ENCODE peak calls at places on chromosomes 5 and 9, in six cellular contexts. D, X, E, Y, B and J are unnamed samples.

GRCh38 chr9:115006660-115007059 is 76.3 kb upstream of the TNFSF8 start:
- DNase-seq in Y (peak; percentile 51), B (no peak), D (no peak), E (no peak), X (no peak), J (no peak)

GRCh38 chr5:56211298-56211865 is 21.7 kb downstream of the ANKRD55 start:
- DNase-seq in X (peak; percentile 55), B (no peak), E (no peak), Y (peak; percentile 33), D (no peak), J (peak; percentile 96)

GRCh38 chr9:136249881-136250559 is 4.4 kb upstream of the QSOX2 start:
- DNase-seq in E (no peak), B (no peak), X (no peak), Y (no peak), D (no peak), J (no peak)

GRCh38 chr9:137021574-137021978 is 6.5 kb downstream of the ABCA2 start:
- DNase-seq in X (no peak), Y (no peak), B (no peak), D (no peak), E (no peak), J (no peak)

GRCh38 chr5:159212667-159213462 is 3.5 kb upstream of the RNF145 start:
- DNase-seq in D (no peak), Y (no peak), X (no peak), B (no peak), E (no peak), J (no peak)

GRCh38 chr9:132945186-132946130 is 1.0 kb upstream of the TSC1 start:
- DNase-seq in B (no peak), E (no peak), D (no peak), X (no peak), Y (no peak), J (no peak)

GRCh38 chr9:126504086-126504976 is 109.4 kb upstream of the LMX1B start:
- DNase-seq in E (no peak), Y (no peak), X (no peak), B (no peak), D (no peak), J (no peak)

GRCh38 chr9:86907346-86907745 is 40.0 kb downstream of the GAS1 start:
- DNase-seq in Y (no peak), D (no peak), X (no peak), E (no peak), B (no peak), J (no peak)

GRCh38 chr5:142881076-142881466 is 110.9 kb downstream of the ARHGAP26 start:
- DNase-seq in X (peak; percentile 51), D (no peak), E (no peak), B (no peak), Y (no peak), J (no peak)

GRCh38 chr5:113044776-113045175 is 68.2 kb downstream of the DCP2 start:
- DNase-seq in Y (no peak), E (no peak), D (no peak), B (no peak), X (no peak), J (no peak)

GRCh38 chr5:41270423-41271251 is 57.3 kb upstream of the C6 start:
- DNase-seq in Y (no peak), D (peak; percentile 35), X (no peak), B (no peak), E (no peak), J (peak; percentile 18)

GRCh38 chr9:136570916-136571315 is 25.1 kb upstream of the NOTCH1 start:
- DNase-seq in E (peak; percentile 38), Y (no peak), B (no peak), X (no peak), D (no peak), J (no peak)

GRCh38 chr9:99778308-99778707 is 43.4 kb upstream of the NR4A3 start:
- DNase-seq in X (no peak), B (no peak), Y (peak; percentile 48), D (no peak), E (no peak), J (peak; percentile 33)

GRCh38 chr9:15572200-15572599 is 19.4 kb downstream of the CCDC171 start:
- DNase-seq in B (no peak), X (no peak), D (no peak), E (no peak), Y (no peak), J (no peak)

GRCh38 chr5:11815481-11815880 is 88.8 kb downstream of the CTNND2 start:
- DNase-seq in X (no peak), Y (no peak), B (no peak), E (no peak), D (no peak), J (no peak)

GRCh38 chr9:89454498-89455355 is 43.2 kb downstream of the SEMA4D start:
- DNase-seq in D (no peak), Y (no peak), X (no peak), B (no peak), E (no peak), J (no peak)

GRCh38 chr5:531749-532315 is 7.6 kb upstream of the SLC9A3 start:
- DNase-seq in E (peak; percentile 18), D (no peak), X (no peak), Y (no peak), B (no peak), J (no peak)

GRCh38 chr5:6202615-6203365 is 175.6 kb downstream of the MED10 start:
- DNase-seq in Y (no peak), B (no peak), E (no peak), D (peak; percentile 14), X (no peak), J (no peak)

GRCh38 chr9:124673063-124673462 is 98.0 kb downstream of the NR6A1 start:
- DNase-seq in E (no peak), D (no peak), X (no peak), Y (no peak), B (no peak), J (no peak)
- TF ChIP-seq CTCF in E (no peak), D (no peak), X (no peak), Y (no peak), B (no peak), J (no peak)

GRCh38 chr5:24364711-24365110 is 280.1 kb downstream of the CDH10 start:
- DNase-seq in B (no peak), Y (no peak), E (no peak), X (no peak), D (no peak), J (no peak)

GRCh38 chr5:24365406-24365805 is 279.4 kb downstream of the CDH10 start:
- DNase-seq in E (no peak), X (no peak), Y (no peak), D (no peak), B (no peak), J (no peak)

GRCh38 chr5:24363789-24364534 is 280.8 kb downstream of the CDH10 start:
- DNase-seq in D (no peak), E (no peak), Y (peak; percentile 15), B (no peak), X (no peak), J (no peak)

GRCh38 chr5:24367211-24367610 is 277.6 kb downstream of the CDH10 start:
- DNase-seq in X (no peak), D (no peak), B (no peak), Y (no peak), E (no peak), J (peak; percentile 61)

GRCh38 chr5:24368121-24368520 is 276.7 kb downstream of the CDH10 start:
- DNase-seq in Y (no peak), X (no peak), B (no peak), D (no peak), E (no peak), J (no peak)
- TF ChIP-seq CTCF in Y (no peak), X (no peak), B (no peak), D (peak; percentile 20), E (no peak), J (peak; percentile 22)

GRCh38 chr5:139188558-139189270 is 9.5 kb downstream of the SIL1 start:
- DNase-seq in X (no peak), B (no peak), E (no peak), D (no peak), Y (no peak), J (no peak)

GRCh38 chr5:139194486-139194885 is 3.7 kb downstream of the SIL1 start:
- DNase-seq in Y (no peak), D (no peak), X (no peak), B (no peak), E (no peak), J (no peak)

GRCh38 chr5:139197710-139198669 is at the start of gene SIL1:
- DNase-seq in Y (peak; percentile 64), D (peak; percentile 92), B (peak; percentile 95), E (peak; percentile 97), X (peak; percentile 97), J (no peak)

GRCh38 chr5:139190125-139190524 is 8.0 kb downstream of the SIL1 start:
- DNase-seq in E (no peak), D (no peak), X (no peak), B (no peak), Y (no peak), J (no peak)

DNA sequence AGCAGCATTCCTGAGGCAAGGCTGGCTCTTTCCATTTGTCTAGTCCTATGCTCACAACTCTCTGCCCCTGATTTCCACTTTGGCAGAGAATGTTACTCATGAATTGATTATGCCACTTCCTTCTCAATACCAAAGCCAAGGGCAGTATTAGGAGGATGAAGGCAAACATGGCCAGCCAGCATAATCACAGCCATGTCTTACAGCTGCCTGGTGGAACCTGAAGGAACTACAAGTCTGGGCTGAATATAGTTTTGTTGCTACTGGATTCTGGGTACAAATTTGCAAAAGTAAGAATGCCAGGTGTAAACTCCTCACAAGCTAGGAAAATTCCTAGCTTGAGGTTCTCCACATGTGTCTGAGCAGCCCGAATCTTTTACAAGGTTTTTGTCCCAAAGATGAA is 4.2 kb downstream of the SIL1 start:
- DNase-seq in B (no peak), E (no peak), X (no peak), Y (no peak), D (no peak), J (no peak)
- TF ChIP-seq CTCF in B (no peak), E (no peak), X (no peak), Y (peak; percentile 50), D (peak; percentile 47), J (peak; percentile 51)

GRCh38 chr9:108417726-108418125 is 438.1 kb downstream of the ACTL7B start:
- DNase-seq in E (no peak), B (no peak), D (no peak), X (no peak), Y (no peak), J (no peak)

GRCh38 chr9:108416321-108416720 is 439.5 kb downstream of the ACTL7B start:
- DNase-seq in X (no peak), E (no peak), D (no peak), Y (no peak), B (no peak), J (no peak)

GRCh38 chr9:108411632-108412031 is 444.2 kb downstream of the ACTL7B start:
- DNase-seq in D (no peak), B (no peak), X (no peak), Y (no peak), E (no peak), J (no peak)

GRCh38 chr9:108410161-108410560 is 445.6 kb downstream of the ACTL7B start:
- DNase-seq in X (no peak), B (no peak), E (no peak), Y (no peak), D (no peak), J (no peak)

GRCh38 chr9:108412755-108413154 is 443.0 kb downstream of the ACTL7B start:
- DNase-seq in E (no peak), Y (peak; percentile 12), D (no peak), X (no peak), B (no peak), J (no peak)
- TF ChIP-seq CTCF in E (no peak), Y (peak; percentile 52), D (peak; percentile 45), X (no peak), B (no peak), J (peak; percentile 3)

GRCh38 chr5:92470770-92471169 is 1087.7 kb upstream of the ARRDC3 start:
- DNase-seq in E (no peak), B (no peak), D (no peak), Y (no peak), X (no peak), J (no peak)
- TF ChIP-seq CTCF in E (no peak), B (no peak), D (no peak), Y (peak; percentile 5), X (no peak), J (peak; percentile 12)

GRCh38 chr5:167050568-167051214 is 1240.8 kb upstream of the WWC1 start:
- DNase-seq in B (no peak), D (no peak), X (no peak), E (no peak), Y (no peak), J (no peak)
- TF ChIP-seq CTCF in B (no peak), D (peak; percentile 15), X (no peak), E (no peak), Y (peak; percentile 11), J (peak; percentile 38)